ENCODE peak calls at places on chromosomes 1 and 21, in five cellular contexts. L is activated CD4-positive, alpha-beta T cell treated with anti-CD3 and anti-CD28 coated beads for 48 hours; Y is lung microvascular endothelial cell; P is activated gamma-delta T cell; C is mesothelial cell of epicardium. H is an unnamed sample.

GRCh38 chr1:65979145-65979544 is 186.4 kb downstream of the PDE4B start:
- DNase-seq in L (no peak), C (no peak), Y (no peak), P (no peak), H (no peak)

GRCh38 chr1:61435226-61435625 is 289.7 kb downstream of the TM2D1 start:
- DNase-seq in L (no peak), Y (peak), C (no peak), P (no peak), H (no peak)

GRCh38 chr1:78472851-78473496 is 17.8 kb upstream of the PTGFR start:
- DNase-seq in C (no peak), P (no peak), L (no peak), Y (no peak), H (no peak)

GRCh38 chr1:234597894-234598293 is 12.1 kb downstream of the IRF2BP2 start:
- DNase-seq in C (no peak), L (peak), Y (peak), P (no peak), H (peak)

GRCh38 chr1:85815906-85816305 is 107.7 kb upstream of the ZNHIT6 start:
- DNase-seq in C (no peak), Y (no peak), P (no peak), L (no peak), H (no peak)

GRCh38 chr1:107264561-107264960 is 123.7 kb downstream of the NTNG1 start:
- DNase-seq in C (no peak), L (no peak), Y (peak), P (no peak), H (no peak)

GRCh38 chr1:201053155-201053860 is 29.8 kb upstream of the KIF21B start:
- DNase-seq in L (peak), P (no peak), Y (no peak), C (no peak), H (no peak)

GRCh38 chr1:11211461-11211860 is 22.3 kb downstream of the ANGPTL7 start:
- DNase-seq in C (no peak), P (no peak), Y (no peak), L (no peak), H (no peak)

GRCh38 chr1:226697151-226697575 is 41.9 kb downstream of the ITPKB start:
- DNase-seq in L (no peak), Y (peak), C (no peak), P (no peak), H (no peak)

GRCh38 chr1:156664046-156664948 is 12.9 kb downstream of the NES start:
- DNase-seq in C (no peak), P (no peak), L (no peak), Y (no peak), H (no peak)

GRCh38 chr1:223700388-223700918 is 11.9 kb upstream of the CAPN2 start:
- DNase-seq in L (no peak), C (no peak), Y (no peak), P (no peak), H (no peak)

GRCh38 chr1:230215049-230215448 is 148.0 kb downstream of the GALNT2 start:
- DNase-seq in L (no peak), P (no peak), C (no peak), Y (peak), H (no peak)

GRCh38 chr1:115476616-115477015 is 138.6 kb upstream of the NGF start:
- DNase-seq in P (no peak), L (no peak), Y (no peak), C (no peak), H (no peak)

GRCh38 chr1:42305639-42306038 is 29.4 kb downstream of the FOXJ3 start:
- DNase-seq in P (no peak), C (no peak), L (no peak), Y (no peak), H (no peak)

GRCh38 chr1:165633624-165634023 is 2.6 kb downstream of the MGST3 start:
- DNase-seq in C (no peak), L (no peak), P (no peak), Y (peak), H (no peak)

GRCh38 chr1:66356605-66357004 is 177.3 kb upstream of the SGIP1 start:
- DNase-seq in Y (no peak), L (no peak), P (no peak), C (no peak), H (no peak)

GRCh38 chr1:61081637-61082335 is 575 bp upstream of the NFIA start:
- DNase-seq in L (peak), C (no peak), P (peak), Y (peak), H (peak)

GRCh38 chr1:235913311-235913710 is 46.6 kb upstream of the LYST start:
- DNase-seq in Y (peak), L (no peak), P (no peak), C (no peak), H (no peak)

GRCh38 chr1:229942508-229942907 is 124.5 kb upstream of the GALNT2 start:
- DNase-seq in Y (no peak), C (no peak), L (no peak), P (no peak), H (no peak)

GRCh38 chr1:95002167-95002566 is 70.6 kb downstream of the ALG14 start:
- DNase-seq in P (no peak), L (no peak), Y (no peak), C (no peak), H (no peak)

GRCh38 chr1:227987181-227987580 is 19.6 kb upstream of the WNT3A start:
- DNase-seq in Y (no peak), P (no peak), C (no peak), L (no peak), H (no peak)

GRCh38 chr21:20802201-20802600 is 196.0 kb upstream of the NCAM2 start:
- DNase-seq in L (no peak), C (no peak), P (no peak), Y (no peak), H (no peak)

GRCh38 chr21:33244082-33244780 is 14.5 kb downstream of the IFNAR2 start:
- DNase-seq in C (no peak), P (no peak), L (no peak), Y (peak), H (no peak)

GRCh38 chr1:16724718-16725438 is 15.4 kb upstream of the RNU1-4 start:
- DNase-seq in C (no peak), P (no peak), Y (no peak), L (no peak), H (no peak)

H was measured in stimulated activated naive CD8-positive, alpha-beta T cell treated with anti-CD3 and anti-CD28 coated beads, Interleukin-15, Interleukin-2, amounts not matched to agents 100 U/mL and 50 U/mL, for 24 hours.